ENCODE peak calls at places on chromosomes 5 and 9, in ten cellular contexts. B is adrenal gland, G is ovary, D is A549, O is GM13977, I is heart right ventricle, V is transverse colon, M is AG04449, U is HCT116, F is cardiac fibroblast. A is an unnamed sample.

GRCh38 chr9:93218161-93218560 is 34.2 kb downstream of the WNK2 start:
- DNase-seq in B (no peak), G (no peak), D (no peak), O (no peak), I (peak), V (no peak), M (no peak), U (no peak), F (no peak), A (no peak)

GRCh38 chr5:16570121-16570815 is 46.5 kb downstream of the RETREG1 start:
- DNase-seq in B (no peak), G (no peak), D (no peak), O (no peak), I (no peak), V (no peak), M (no peak), U (no peak), F (peak), A (no peak)

GRCh38 chr9:137422668-137423000 is 328 bp downstream of the EXD3 start:
- DNase-seq in B (no peak), G (no peak), D (no peak), O (no peak), I (no peak), V (peak), M (no peak), U (no peak), F (peak), A (no peak)

GRCh38 chr9:124180557-124180956 is 77.2 kb upstream of the NEK6 start:
- DNase-seq in B (no peak), G (no peak), D (no peak), O (no peak), I (peak), V (peak), M (no peak), U (no peak), F (peak), A (peak)

GRCh38 chr5:168481330-168481788 is 4.9 kb upstream of the RARS1 start:
- DNase-seq in B (no peak), G (no peak), D (no peak), O (peak), I (no peak), V (peak), M (no peak), U (no peak), F (no peak), A (no peak)

GRCh38 chr5:56900858-56901578 is 8.4 kb upstream of the SETD9 start:
- DNase-seq in B (peak), G (no peak), D (peak), O (peak), I (peak), V (no peak), M (no peak), U (peak), F (peak), A (no peak)

GRCh38 chr5:21739096-21739495 is 1114.0 kb downstream of the CDH12 start:
- DNase-seq in B (no peak), G (no peak), D (no peak), O (no peak), I (no peak), V (no peak), M (no peak), U (no peak), F (no peak), A (no peak)

GRCh38 chr5:76716456-76717157 is 681 bp downstream of the F2R start:
- DNase-seq in B (no peak), G (no peak), D (no peak), O (no peak), I (peak), V (no peak), M (no peak), U (no peak), F (peak), A (no peak)

GRCh38 chr9:89701221-89701798 is 96.5 kb downstream of the GADD45G start:
- DNase-seq in B (no peak), G (no peak), D (no peak), O (peak), I (peak), V (no peak), M (no peak), U (no peak), F (no peak), A (no peak)

GRCh38 chr9:127417130-127418036 is 6.8 kb upstream of the ZNF79 start:
- DNase-seq in B (no peak), G (no peak), D (no peak), O (no peak), I (no peak), V (no peak), M (no peak), U (no peak), F (peak), A (no peak)

GRCh38 chr9:105828596-105829213 is 134.4 kb downstream of the TMEM38B start:
- DNase-seq in B (no peak), G (no peak), D (no peak), O (no peak), I (no peak), V (no peak), M (no peak), U (no peak), F (no peak), A (no peak)

GRCh38 chr5:160260881-160261815 is 31.8 kb downstream of the FABP6 start:
- DNase-seq in B (no peak), G (peak), D (no peak), O (no peak), I (no peak), V (peak), M (peak), U (no peak), F (peak), A (peak)

GRCh38 chr5:140420226-140420570 is 18.6 kb downstream of the ANKHD1 start:
- DNase-seq in B (no peak), G (no peak), D (no peak), O (no peak), I (no peak), V (no peak), M (no peak), U (no peak), F (no peak), A (no peak)

GRCh38 chr9:116060631-116061030 is 93.0 kb upstream of the PAPPA start:
- DNase-seq in B (no peak), G (no peak), D (no peak), O (no peak), I (no peak), V (no peak), M (no peak), U (no peak), F (no peak), A (no peak)

GRCh38 chr5:36374275-36374862 is 72.7 kb upstream of the RANBP3L start:
- DNase-seq in B (no peak), G (no peak), D (no peak), O (no peak), I (no peak), V (no peak), M (peak), U (no peak), F (peak), A (no peak)

GRCh38 chr5:35183243-35183955 is 46.9 kb downstream of the PRLR start:
- DNase-seq in B (no peak), G (no peak), D (peak), O (peak), I (no peak), V (peak), M (no peak), U (peak), F (peak), A (no peak)

GRCh38 chr5:57442080-57442839 is 40.4 kb downstream of the ACTBL2 start:
- DNase-seq in B (no peak), G (no peak), D (no peak), O (peak), I (peak), V (no peak), M (peak), U (no peak), F (peak), A (no peak)

GRCh38 chr5:1037123-1037670 is 28.6 kb downstream of the NKD2 start:
- DNase-seq in B (no peak), G (no peak), D (no peak), O (no peak), I (no peak), V (no peak), M (no peak), U (no peak), F (no peak), A (peak)

GRCh38 chr9:97848582-97849237 is 4.3 kb upstream of the FOXE1 start:
- DNase-seq in B (no peak), G (no peak), D (no peak), O (no peak), I (no peak), V (no peak), M (no peak), U (no peak), F (no peak), A (no peak)

GRCh38 chr5:31983851-31984250 is 190.3 kb downstream of the GOLPH3 start:
- DNase-seq in B (no peak), G (no peak), D (no peak), O (no peak), I (no peak), V (no peak), M (peak), U (no peak), F (no peak), A (no peak)

GRCh38 chr9:129378241-129378661 is 200.2 kb upstream of the IER5L start:
- DNase-seq in B (no peak), G (no peak), D (no peak), O (no peak), I (no peak), V (no peak), M (no peak), U (no peak), F (no peak), A (no peak)

GRCh38 chr5:52604151-52604550 is 183.6 kb upstream of the ITGA1 start:
- DNase-seq in B (no peak), G (no peak), D (no peak), O (no peak), I (no peak), V (no peak), M (no peak), U (no peak), F (no peak), A (no peak)

GRCh38 chr5:1227669-1228068 is 2.5 kb downstream of the SLC6A18 start:
- DNase-seq in B (no peak), G (no peak), D (no peak), O (no peak), I (no peak), V (no peak), M (no peak), U (no peak), F (no peak), A (no peak)

GRCh38 chr5:51838459-51839253 is 455.4 kb downstream of the ISL1 start:
- DNase-seq in B (no peak), G (no peak), D (no peak), O (no peak), I (no peak), V (no peak), M (no peak), U (no peak), F (no peak), A (no peak)

GRCh38 chr5:68225188-68225910 is 9.8 kb downstream of the PIK3R1 start:
- DNase-seq in B (peak), G (peak), D (no peak), O (no peak), I (peak), V (peak), M (peak), U (no peak), F (peak), A (peak)

GRCh38 chr5:116557669-116558271 is 16.9 kb downstream of the SEMA6A start:
- DNase-seq in B (no peak), G (no peak), D (peak), O (peak), I (no peak), V (no peak), M (no peak), U (no peak), F (peak), A (no peak)

GRCh38 chr9:81132318-81132717 is 557.0 kb downstream of the TLE1 start:
- DNase-seq in B (no peak), G (no peak), D (no peak), O (no peak), I (no peak), V (no peak), M (no peak), U (no peak), F (no peak), A (no peak)

GRCh38 chr5:140734354-140734753 is 34.1 kb downstream of the ZMAT2 start:
- DNase-seq in B (no peak), G (no peak), D (no peak), O (no peak), I (no peak), V (no peak), M (no peak), U (no peak), F (peak), A (no peak)

GRCh38 chr5:132064140-132064539 is 3.7 kb downstream of the IL3 start:
- DNase-seq in B (no peak), G (no peak), D (no peak), O (no peak), I (no peak), V (no peak), M (no peak), U (no peak), F (no peak), A (no peak)

GRCh38 chr5:90133941-90134340 is 275.6 kb downstream of the CETN3 start:
- DNase-seq in B (no peak), G (no peak), D (no peak), O (no peak), I (no peak), V (no peak), M (no peak), U (no peak), F (peak), A (no peak)

GRCh38 chr5:90134892-90135291 is 274.7 kb downstream of the CETN3 start:
- DNase-seq in B (peak), G (peak), D (no peak), O (no peak), I (peak), V (peak), M (no peak), U (no peak), F (peak), A (peak)

GRCh38 chr5:90136952-90137528 is 272.5 kb downstream of the CETN3 start:
- DNase-seq in B (no peak), G (no peak), D (no peak), O (no peak), I (no peak), V (no peak), M (no peak), U (no peak), F (no peak), A (no peak)

GRCh38 chr5:90134381-90134780 is 275.2 kb downstream of the CETN3 start:
- DNase-seq in B (no peak), G (no peak), D (no peak), O (no peak), I (no peak), V (no peak), M (no peak), U (no peak), F (no peak), A (no peak)

GRCh38 chr5:90135979-90136378 is 273.6 kb downstream of the CETN3 start:
- DNase-seq in B (no peak), G (no peak), D (no peak), O (no peak), I (no peak), V (peak), M (no peak), U (no peak), F (no peak), A (no peak)
- TF ChIP-seq CTCF in B (no peak), G (no peak), D (no peak), O (peak), I (no peak), V (peak), M (no peak), U (peak), F (no peak), A (no peak)

GRCh38 chr5:64505769-64506566 is at the start of gene RGS7BP:
- DNase-seq in B (peak), G (peak), D (no peak), O (peak), I (peak), V (no peak), M (no peak), U (no peak), F (peak), A (peak)
- TF ChIP-seq CTCF in B (no peak), G (no peak), D (no peak), O (no peak), I (no peak), V (no peak), M (no peak), U (no peak), F (no peak), A (peak)

GRCh38 chr9:111825468-111826145 is 30.9 kb upstream of the SHOC1 start:
- DNase-seq in B (no peak), G (no peak), D (no peak), O (no peak), I (no peak), V (no peak), M (no peak), U (no peak), F (peak), A (no peak)

GRCh38 chr9:111831371-111832108 is 36.8 kb upstream of the SHOC1 start:
- DNase-seq in B (no peak), G (no peak), D (no peak), O (no peak), I (no peak), V (no peak), M (no peak), U (no peak), F (no peak), A (no peak)

GRCh38 chr9:111833941-111834340 is 39.2 kb upstream of the SHOC1 start:
- DNase-seq in B (no peak), G (no peak), D (no peak), O (no peak), I (no peak), V (no peak), M (no peak), U (no peak), F (peak), A (no peak)

GRCh38 chr9:111832428-111832827 is 37.7 kb upstream of the SHOC1 start:
- DNase-seq in B (no peak), G (no peak), D (no peak), O (no peak), I (no peak), V (no peak), M (no peak), U (no peak), F (no peak), A (no peak)

DNA sequence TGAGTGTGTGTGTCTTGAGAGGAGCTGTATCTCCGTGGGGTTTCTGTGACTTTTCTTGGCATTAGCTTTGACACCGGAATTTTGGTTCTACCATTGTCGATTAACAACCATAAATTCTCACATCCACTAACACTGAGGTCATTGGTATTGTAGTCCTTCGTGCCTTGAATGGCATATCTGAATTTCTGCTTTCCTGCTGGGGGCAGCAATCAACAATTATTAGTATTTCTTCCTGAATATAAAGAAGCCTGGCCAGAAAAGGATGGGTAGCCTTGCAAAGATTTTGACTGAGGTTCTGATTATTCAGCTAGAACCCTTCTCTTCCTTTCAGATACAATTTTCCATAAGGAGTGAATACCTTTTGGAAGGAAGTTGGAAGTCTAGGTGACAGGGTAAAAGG is 33.5 kb upstream of the SHOC1 start:
- DNase-seq in B (no peak), G (no peak), D (no peak), O (peak), I (no peak), V (no peak), M (no peak), U (no peak), F (peak), A (no peak)
- TF ChIP-seq CTCF in B (peak), G (no peak), D (no peak), O (peak), I (peak), V (no peak), M (no peak), U (no peak), F (peak), A (no peak)

DNA sequence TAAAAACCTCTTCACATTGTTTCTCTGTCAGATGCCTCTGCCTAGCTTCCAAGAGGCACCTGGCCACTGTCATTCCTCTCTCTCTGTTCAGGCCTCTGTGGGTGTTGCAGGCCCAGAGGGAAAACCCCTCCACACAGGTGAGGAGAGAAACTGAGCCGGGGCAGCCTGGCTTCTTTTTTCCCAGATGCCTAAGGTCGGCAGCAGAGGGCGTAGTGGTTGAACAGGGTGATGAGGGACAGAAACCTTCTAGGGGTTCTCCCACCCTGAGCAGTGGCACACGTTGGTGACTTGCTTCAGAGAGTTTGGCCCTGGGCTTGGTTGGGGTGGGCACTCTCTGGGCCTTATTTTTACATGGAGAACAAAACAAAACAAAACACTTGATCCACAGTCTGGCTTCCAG is 12.2 kb downstream of the IL9 start:
- DNase-seq in B (no peak), G (no peak), D (no peak), O (no peak), I (no peak), V (no peak), M (no peak), U (no peak), F (no peak), A (no peak)
- TF ChIP-seq CTCF in B (no peak), G (no peak), D (peak), O (peak), I (no peak), V (no peak), M (no peak), U (peak), F (peak), A (no peak)

DNA sequence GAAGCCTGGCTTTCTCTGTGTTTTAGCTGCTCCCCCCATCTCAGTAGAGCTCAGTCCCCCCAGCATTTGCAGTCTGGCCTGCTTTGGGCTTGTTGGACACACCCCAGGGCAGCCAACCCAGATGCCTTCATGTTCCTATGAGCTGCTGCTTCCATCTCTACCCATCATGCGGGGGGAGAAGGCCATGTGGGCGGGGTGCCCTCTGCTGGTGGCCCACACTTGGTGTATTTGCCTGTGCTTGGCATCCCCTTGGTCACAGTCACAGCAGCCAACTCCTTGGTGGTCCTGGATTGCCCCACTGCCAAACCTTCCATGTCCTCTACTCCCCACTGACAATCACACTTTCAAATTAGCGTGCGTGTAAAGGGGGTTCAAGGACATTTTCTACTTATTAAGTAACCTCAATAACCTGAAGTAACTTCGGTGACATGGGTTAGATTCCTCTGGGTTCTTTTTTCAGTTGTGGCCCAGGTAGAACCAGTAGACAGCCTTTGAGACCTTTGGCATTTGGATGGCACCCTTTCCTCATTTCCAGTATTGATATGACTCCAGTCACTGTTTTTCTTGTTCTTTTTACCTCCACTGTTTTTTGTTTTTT is 42.8 kb downstream of the SNX30 start:
- DNase-seq in B (peak), G (no peak), D (peak), O (peak), I (peak), V (peak), M (no peak), U (peak), F (peak), A (no peak)
- TF ChIP-seq CTCF in B (peak), G (no peak), D (peak), O (peak), I (peak), V (peak), M (peak), U (peak), F (peak), A (peak)